ENCODE peak calls at places on chromosomes 1 and 21, in eight cellular contexts. A is H7, N is AG20443, S is psoas muscle, K is mammary epithelial cell, X is posterior cingulate gyrus, O is erythroblast, T is NCI-H1092. U is an unnamed sample.

GRCh38 chr1:84433253-84434080 is 35.2 kb downstream of the DNASE2B start:
- DNase-seq in X (peak), S (peak), K (peak), O (peak), T (peak), A (peak), N (peak), U (peak)

GRCh38 chr1:21012937-21013336 is 163.8 kb downstream of the EIF4G3 start:
- DNase-seq in X (no peak), S (no peak), K (no peak), A (no peak), N (peak), T (no peak), O (no peak), U (no peak)

GRCh38 chr21:17612565-17613241 is at the start of gene BTG3:
- DNase-seq in T (peak), N (peak), A (peak), X (peak), O (peak), K (peak), S (peak), U (peak)

GRCh38 chr1:159799446-159799985 is 2.6 kb upstream of the FCRL6 start:
- DNase-seq in A (no peak), K (no peak), O (no peak), S (no peak), N (no peak), X (no peak), T (no peak), U (no peak)

GRCh38 chr1:231841616-231842344 is 215.2 kb downstream of the DISC1 start:
- DNase-seq in S (no peak), T (no peak), K (peak), N (peak), O (no peak), X (no peak), A (no peak), U (no peak)

GRCh38 chr21:33857846-33858671 is 57.5 kb downstream of the ATP5PO start:
- DNase-seq in T (no peak), X (no peak), N (no peak), K (no peak), O (no peak), A (peak), S (no peak), U (peak)

GRCh38 chr1:228363686-228364067 is 43.0 kb downstream of the TRIM11 start:
- DNase-seq in K (no peak), S (peak), O (no peak), A (peak), N (no peak), X (no peak), T (no peak), U (no peak)

GRCh38 chr1:81305997-81306452 is 494.7 kb upstream of the ADGRL2 start:
- DNase-seq in S (no peak), K (peak), O (peak), T (peak), X (peak), N (peak), A (peak), U (peak)

GRCh38 chr1:41695118-41695517 is 210.6 kb upstream of the EDN2 start:
- DNase-seq in K (no peak), S (no peak), O (no peak), X (no peak), T (peak), A (no peak), N (no peak), U (no peak)

GRCh38 chr1:236692722-236693121 is 6.4 kb downstream of the ACTN2 start:
- DNase-seq in N (no peak), X (peak), A (no peak), K (no peak), O (no peak), T (no peak), S (no peak), U (no peak)

GRCh38 chr21:40331182-40331581 is 463.9 kb downstream of the PCP4 start:
- DNase-seq in A (no peak), N (no peak), T (peak), X (peak), S (no peak), K (no peak), O (no peak), U (no peak)

GRCh38 chr21:34004013-34004938 is 69.1 kb upstream of the MRPS6 start:
- DNase-seq in K (no peak), O (no peak), T (no peak), S (no peak), A (no peak), N (peak), X (no peak), U (no peak)

GRCh38 chr1:187051618-187052232 is 223.0 kb downstream of the PLA2G4A start:
- DNase-seq in X (no peak), S (no peak), K (peak), O (peak), A (no peak), T (peak), N (peak), U (peak)

GRCh38 chr1:68043443-68044090 is 6.9 kb downstream of the DIRAS3 start:
- DNase-seq in N (no peak), O (no peak), T (no peak), K (no peak), A (no peak), S (no peak), X (no peak), U (no peak)

GRCh38 chr21:17988038-17988437 is 168.9 kb upstream of the C21orf91 start:
- DNase-seq in N (no peak), A (no peak), T (no peak), S (no peak), X (no peak), O (no peak), K (no peak), U (no peak)

GRCh38 chr1:109214695-109215623 is 1.2 kb downstream of the SARS1 start:
- DNase-seq in O (peak), K (peak), X (no peak), T (peak), A (peak), N (peak), S (peak), U (peak)

GRCh38 chr1:33548319-33548718 is 75.9 kb downstream of the ZSCAN20 start:
- DNase-seq in O (no peak), X (no peak), N (no peak), T (no peak), A (no peak), S (no peak), K (no peak), U (no peak)

GRCh38 chr1:1631793-1632420 is at the start of gene MMP23B:
- DNase-seq in S (peak), K (no peak), N (peak), X (no peak), O (no peak), T (no peak), A (peak), U (peak)

GRCh38 chr1:87201768-87202167 is 126.9 kb upstream of the LMO4 start:
- DNase-seq in S (no peak), X (no peak), T (no peak), A (no peak), O (no peak), N (no peak), K (no peak), U (no peak)

GRCh38 chr1:116167625-116168276 is 56.6 kb downstream of the MAB21L3 start:
- DNase-seq in T (no peak), O (no peak), N (peak), A (peak), S (no peak), X (no peak), K (no peak), U (peak)

GRCh38 chr1:63913533-63913932 is 139.7 kb downstream of the ROR1 start:
- DNase-seq in T (no peak), S (no peak), N (no peak), A (no peak), X (no peak), K (no peak), O (no peak), U (no peak)

GRCh38 chr1:185215911-185216310 is 58.9 kb downstream of the SWT1 start:
- DNase-seq in S (no peak), T (no peak), O (no peak), K (no peak), X (no peak), N (no peak), A (no peak), U (no peak)

GRCh38 chr1:26049531-26050254 is 3.8 kb upstream of the SLC30A2 start:
- DNase-seq in N (peak), A (no peak), K (peak), X (no peak), T (no peak), O (no peak), S (peak), U (no peak)

GRCh38 chr1:234676103-234676594 is 66.2 kb upstream of the IRF2BP2 start:
- DNase-seq in A (peak), K (peak), X (peak), S (peak), O (peak), N (peak), T (peak), U (peak)

GRCh38 chr1:44507490-44508396 is 102.7 kb downstream of the RNF220 start:
- DNase-seq in O (no peak), S (no peak), X (peak), N (no peak), T (no peak), K (no peak), A (peak), U (peak)

GRCh38 chr1:4004635-4005430 is 104.8 kb upstream of the C1orf174 start:
- DNase-seq in T (no peak), K (no peak), S (no peak), A (no peak), X (no peak), O (no peak), N (no peak), U (no peak)

GRCh38 chr1:229408458-229409037 is 25.3 kb downstream of the ACTA1 start:
- DNase-seq in O (no peak), X (peak), S (peak), A (peak), T (no peak), N (no peak), K (no peak), U (peak)

GRCh38 chr1:207831517-207832327 is 79.2 kb downstream of the CD34 start:
- DNase-seq in K (peak), A (no peak), S (peak), T (no peak), X (no peak), N (no peak), O (no peak), U (no peak)

GRCh38 chr1:83418558-83418957 is 580.4 kb downstream of the TTLL7 start:
- DNase-seq in K (no peak), X (no peak), A (no peak), T (no peak), O (no peak), N (no peak), S (no peak), U (no peak)

GRCh38 chr1:175744833-175745232 is 1.4 kb upstream of the TNR start:
- DNase-seq in K (no peak), N (no peak), A (no peak), S (no peak), O (no peak), X (no peak), T (no peak), U (no peak)

U was measured in GM23338.